ENCODE peak calls at places on chromosomes 2 and 18, in five cellular contexts. I is upper lobe of left lung, Y is HCT116, U is A549, F is heart left ventricle. A is an unnamed sample.

GRCh38 chr18:2758309-2758708 is 88.5 kb upstream of the EMILIN2 start:
- ATAC-seq in Y (no peak), I (no peak), F (no peak), U (no peak), A (no peak)

GRCh38 chr2:210541280-210541902 is 15.0 kb upstream of the CPS1 start:
- ATAC-seq in U (no peak), I (no peak), Y (no peak), F (no peak), A (no peak)

GRCh38 chr2:221581986-221582385 is 9.9 kb upstream of the EPHA4 start:
- ATAC-seq in Y (no peak), U (no peak), I (no peak), F (no peak), A (no peak)

GRCh38 chr2:61688369-61689334 is 150.5 kb upstream of the XPO1 start:
- ATAC-seq in F (no peak), U (no peak), I (no peak), Y (no peak), A (no peak)

GRCh38 chr18:8942021-8942908 is 160.2 kb upstream of the NDUFV2 start:
- ATAC-seq in U (no peak), Y (no peak), F (no peak), I (no peak), A (no peak)

GRCh38 chr2:28004086-28004485 is 113.6 kb downstream of the BABAM2 start:
- ATAC-seq in F (no peak), I (no peak), U (no peak), Y (no peak), A (no peak)

GRCh38 chr2:203444738-203445137 is 90.4 kb downstream of the RAPH1 start:
- ATAC-seq in I (no peak), U (no peak), Y (no peak), F (peak), A (no peak)

GRCh38 chr2:144475044-144475443 is 44.9 kb downstream of the ZEB2 start:
- ATAC-seq in U (no peak), I (no peak), F (no peak), Y (no peak), A (no peak)

GRCh38 chr2:133420748-133421147 is 147.5 kb downstream of the NCKAP5 start:
- ATAC-seq in I (no peak), F (no peak), U (no peak), Y (no peak), A (no peak)

GRCh38 chr2:32611366-32611765 is 16.5 kb upstream of the TTC27 start:
- ATAC-seq in I (no peak), U (no peak), Y (no peak), F (no peak), A (no peak)

GRCh38 chr2:219457784-219458369 is 23.2 kb downstream of the SPEG start:
- ATAC-seq in Y (peak), F (no peak), I (no peak), U (peak), A (no peak)

GRCh38 chr2:101759162-101759561 is 61.7 kb downstream of the MAP4K4 start:
- ATAC-seq in I (peak), U (peak), F (peak), Y (peak), A (peak)

GRCh38 chr2:128868686-128869551 is 550.3 kb upstream of the HS6ST1 start:
- ATAC-seq in F (no peak), Y (no peak), I (no peak), U (no peak), A (no peak)

GRCh38 chr18:25176516-25177042 is 175.4 kb downstream of the ZNF521 start:
- ATAC-seq in F (no peak), I (no peak), U (no peak), Y (no peak), A (no peak)

GRCh38 chr18:2641638-2642037 is 13.9 kb upstream of the SMCHD1 start:
- ATAC-seq in U (no peak), I (peak), Y (no peak), F (no peak), A (no peak)

GRCh38 chr2:99198103-99198841 is 17.3 kb downstream of the MRPL30 start:
- ATAC-seq in I (no peak), F (no peak), U (no peak), Y (no peak), A (no peak)

GRCh38 chr2:151251012-151251411 is 10.7 kb downstream of the RBM43 start:
- ATAC-seq in Y (no peak), U (no peak), I (no peak), F (no peak), A (no peak)

GRCh38 chr2:180328795-180329422 is 321.8 kb upstream of the CWC22 start:
- ATAC-seq in F (no peak), I (no peak), Y (no peak), U (no peak), A (no peak)

GRCh38 chr2:6459138-6459537 is 406.6 kb downstream of the CMPK2 start:
- ATAC-seq in U (no peak), I (no peak), Y (no peak), F (no peak), A (no peak)

GRCh38 chr2:56077352-56077915 is 106.4 kb upstream of the CCDC85A start:
- ATAC-seq in I (no peak), Y (peak), F (no peak), U (no peak), A (no peak)

GRCh38 chr18:13161276-13161899 is 57.2 kb upstream of the LDLRAD4 start:
- ATAC-seq in U (no peak), F (no peak), I (no peak), Y (no peak), A (no peak)

GRCh38 chr18:59549797-59550516 is 147.3 kb downstream of the CCBE1 start:
- ATAC-seq in F (peak), Y (no peak), U (no peak), I (no peak), A (no peak)

GRCh38 chr2:74472945-74473258 is 422 bp upstream of the MRPL53 start:
- ATAC-seq in U (no peak), Y (peak), I (no peak), F (peak), A (peak)

GRCh38 chr2:46964835-46965560 is 49.4 kb upstream of the MCFD2 start:
- ATAC-seq in F (peak), U (no peak), I (no peak), Y (no peak), A (peak)

GRCh38 chr2:218010838-218011616 is 8.2 kb upstream of the TNS1 start:
- ATAC-seq in F (peak), I (no peak), U (peak), Y (peak), A (no peak)

GRCh38 chr2:31287681-31288080 is 53.7 kb downstream of the EHD3 start:
- ATAC-seq in Y (no peak), I (no peak), F (no peak), U (no peak), A (no peak)

GRCh38 chr2:236731767-236732580 is 162.3 kb downstream of the ACKR3 start:
- ATAC-seq in U (peak), F (peak), I (peak), Y (peak), A (peak)

GRCh38 chr2:97906309-97906708 is 89.4 kb downstream of the TMEM131 start:
- ATAC-seq in F (peak), I (no peak), U (no peak), Y (no peak), A (no peak)

GRCh38 chr2:109061736-109062557 is 67.1 kb upstream of the SH3RF3 start:
- ATAC-seq in I (no peak), Y (no peak), F (no peak), U (no peak), A (no peak)

GRCh38 chr2:61949458-61950107 is 44.1 kb downstream of the COMMD1 start:
- ATAC-seq in U (no peak), F (peak), I (no peak), Y (no peak), A (no peak)

GRCh38 chr18:67199993-67200617 is 316.4 kb downstream of the DSEL start:
- ATAC-seq in F (no peak), Y (no peak), U (peak), I (peak), A (no peak)

GRCh38 chr2:125642032-125642431 is 1013.9 kb upstream of the GYPC start:
- ATAC-seq in Y (no peak), I (no peak), F (no peak), U (no peak), A (no peak)

GRCh38 chr2:227856697-227857096 is 14.7 kb upstream of the DAW1 start:
- ATAC-seq in F (no peak), U (no peak), Y (no peak), I (no peak), A (no peak)

GRCh38 chr2:200699310-200699709 is 112.4 kb upstream of the BZW1 start:
- ATAC-seq in I (no peak), Y (no peak), U (no peak), F (no peak), A (no peak)

GRCh38 chr18:505483-506122 is 5.1 kb upstream of the COLEC12 start:
- ATAC-seq in F (peak), Y (no peak), I (no peak), U (no peak), A (no peak)

GRCh38 chr2:31216734-31217133 is 581 bp downstream of the CAPN14 start:
- ATAC-seq in Y (no peak), F (no peak), U (no peak), I (no peak), A (no peak)

GRCh38 chr18:55510809-55511208 is 77.2 kb downstream of the TCF4 start:
- ATAC-seq in U (no peak), I (peak), F (peak), Y (no peak), A (peak)

DNA sequence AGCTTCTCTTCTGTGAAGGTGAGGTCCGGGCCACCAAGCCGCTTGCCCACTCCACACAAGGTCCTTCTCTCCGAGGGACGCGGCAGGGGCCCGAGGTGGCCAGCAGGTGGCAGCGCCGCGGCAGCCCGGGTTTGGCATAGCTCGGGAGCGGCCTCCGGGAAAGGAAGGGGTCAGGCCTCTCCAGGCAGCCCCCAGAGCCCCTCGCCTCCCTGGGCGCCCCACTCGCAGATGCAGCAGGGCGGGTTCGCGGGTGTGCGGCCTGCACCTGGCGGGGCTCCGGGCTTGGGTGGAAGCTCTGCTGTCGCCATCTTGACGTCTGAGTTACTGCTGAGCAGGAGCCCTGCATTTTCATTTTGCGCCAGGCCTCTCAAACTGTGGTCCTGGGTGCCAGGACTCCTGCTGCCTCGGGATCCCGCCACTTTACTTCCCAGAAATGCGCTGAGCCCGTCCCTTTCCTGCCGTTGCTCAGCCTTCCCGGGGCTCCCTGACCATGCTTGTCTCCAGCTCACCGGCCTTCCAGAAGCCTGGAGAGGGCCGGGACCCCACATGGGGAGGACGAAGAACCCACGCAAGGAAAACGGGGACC is 18.6 kb upstream of the NCL start:
- ATAC-seq in Y (peak), U (peak), I (peak), F (peak), A (peak)
- TF ChIP-seq POLR2A in Y (no peak), U (no peak), I (peak), F (no peak), A (peak)

GRCh38 chr18:48410095-48410920 is 1.1 kb upstream of the ZBTB7C start:
- ATAC-seq in F (peak), Y (peak), U (peak), I (peak), A (peak)
- TF ChIP-seq POLR2A in F (no peak), Y (no peak), U (no peak), I (no peak), A (peak)

DNA sequence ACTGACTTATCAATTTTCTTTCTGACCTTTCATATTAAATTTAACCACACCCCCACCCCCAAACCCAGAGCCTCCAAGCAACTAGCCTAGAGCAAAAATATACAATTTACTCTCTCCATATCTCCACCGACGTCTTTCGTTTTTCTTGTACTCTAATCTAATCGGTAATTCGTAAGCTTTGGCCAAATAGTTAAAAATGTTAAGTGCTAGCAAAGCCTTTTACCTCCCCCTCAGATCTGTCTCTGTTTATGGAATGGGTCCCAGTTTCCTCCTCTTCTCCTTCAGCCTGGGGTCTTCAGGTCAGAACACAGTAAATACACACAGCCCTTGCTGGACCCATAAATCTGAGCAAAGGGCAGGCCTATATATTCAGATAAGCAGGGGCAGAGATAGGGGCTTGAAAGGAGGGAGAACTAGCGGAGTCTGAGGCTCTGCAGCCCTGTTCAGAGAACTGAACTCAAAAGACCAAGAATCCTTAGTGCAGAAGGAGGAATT is 267.4 kb downstream of the MEIS1 start:
- ATAC-seq in F (no peak), Y (no peak), I (no peak), U (no peak), A (no peak)
- TF ChIP-seq POLR2A in F (no peak), Y (no peak), I (no peak), U (no peak), A (no peak)

GRCh38 chr2:241891315-241891987 is 21.9 kb downstream of the RTP5 start:
- ATAC-seq in F (no peak), Y (no peak), U (no peak), I (no peak), A (no peak)
- TF ChIP-seq POLR2A in F (no peak), Y (no peak), U (no peak), I (no peak), A (no peak)

DNA sequence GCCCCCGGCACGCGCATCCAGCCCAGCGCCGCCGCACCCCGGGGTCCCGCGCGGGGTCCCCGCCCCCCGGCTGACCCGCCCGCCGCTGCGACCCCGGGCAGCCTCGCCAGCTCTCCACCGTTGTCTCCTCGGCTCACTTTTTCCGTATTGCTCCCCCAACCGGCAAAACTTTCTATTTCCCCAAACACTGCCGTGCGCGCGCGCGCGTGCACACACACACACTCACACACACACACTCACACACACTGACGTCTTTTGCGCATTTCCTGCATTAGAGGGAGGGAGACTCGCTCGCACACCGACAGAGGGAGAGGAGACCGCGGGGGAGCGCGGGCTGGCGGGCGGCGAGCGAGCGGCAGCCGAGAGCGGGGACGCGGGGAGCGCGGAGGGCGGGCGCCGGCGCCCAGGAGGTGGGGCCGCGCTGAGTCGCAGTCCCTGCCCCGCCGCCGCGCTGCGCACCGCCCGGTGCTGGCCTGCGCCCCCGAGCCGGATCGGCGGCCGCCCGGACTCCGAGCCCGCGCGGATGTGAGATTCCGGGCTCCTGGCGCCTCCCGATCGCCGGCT is 542 bp upstream of the PRKCE start:
- ATAC-seq in F (peak), Y (peak), U (peak), I (peak), A (peak)
- TF ChIP-seq POLR2A in F (no peak), Y (peak), U (peak), I (peak), A (peak)

GRCh38 chr2:158457826-158458616 is 1.3 kb downstream of the PKP4 start:
- ATAC-seq in U (peak), Y (peak), I (peak), F (peak), A (peak)
- TF ChIP-seq POLR2A in U (peak), Y (no peak), I (peak), F (no peak), A (peak)

GRCh38 chr2:126893153-126893552 is 5.5 kb upstream of the TEX51 start:
- ATAC-seq in Y (no peak), F (no peak), U (no peak), I (no peak), A (no peak)

GRCh38 chr2:126894585-126895182 is 4.0 kb upstream of the TEX51 start:
- ATAC-seq in U (no peak), Y (no peak), F (no peak), I (no peak), A (no peak)

GRCh38 chr2:126895336-126895735 is 3.4 kb upstream of the TEX51 start:
- ATAC-seq in U (no peak), F (no peak), Y (no peak), I (no peak), A (no peak)

GRCh38 chr2:126893606-126894005 is 5.1 kb upstream of the TEX51 start:
- ATAC-seq in I (no peak), F (no peak), U (no peak), Y (no peak), A (no peak)

GRCh38 chr2:126894082-126894481 is 4.6 kb upstream of the TEX51 start:
- ATAC-seq in U (no peak), Y (no peak), F (no peak), I (no peak), A (no peak)
- TF ChIP-seq POLR2A in U (no peak), Y (no peak), F (no peak), I (no peak), A (no peak)

DNA sequence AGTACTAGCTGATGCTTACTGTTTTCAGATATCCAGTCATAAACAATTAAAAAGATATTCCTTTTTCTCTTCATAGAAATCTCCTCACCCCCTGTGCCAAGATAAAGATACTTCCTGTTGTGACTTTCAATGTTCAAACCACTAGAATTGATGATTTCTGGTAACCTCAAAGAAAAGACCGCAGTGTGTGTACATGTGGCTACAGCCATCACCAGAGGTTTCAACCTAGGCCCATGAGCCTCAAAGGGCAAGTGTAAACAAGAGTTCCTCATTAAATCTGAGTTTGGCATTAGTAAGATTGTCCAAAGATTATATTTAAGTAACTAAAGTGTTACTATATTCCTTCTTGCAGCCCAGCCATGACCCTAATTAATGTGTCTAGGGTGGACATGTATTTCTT is 382.9 kb downstream of the LNPK start:
- ATAC-seq in F (no peak), U (no peak), Y (no peak), I (no peak), A (no peak)
- TF ChIP-seq POLR2A in F (no peak), U (no peak), Y (no peak), I (no peak), A (no peak)

DNA sequence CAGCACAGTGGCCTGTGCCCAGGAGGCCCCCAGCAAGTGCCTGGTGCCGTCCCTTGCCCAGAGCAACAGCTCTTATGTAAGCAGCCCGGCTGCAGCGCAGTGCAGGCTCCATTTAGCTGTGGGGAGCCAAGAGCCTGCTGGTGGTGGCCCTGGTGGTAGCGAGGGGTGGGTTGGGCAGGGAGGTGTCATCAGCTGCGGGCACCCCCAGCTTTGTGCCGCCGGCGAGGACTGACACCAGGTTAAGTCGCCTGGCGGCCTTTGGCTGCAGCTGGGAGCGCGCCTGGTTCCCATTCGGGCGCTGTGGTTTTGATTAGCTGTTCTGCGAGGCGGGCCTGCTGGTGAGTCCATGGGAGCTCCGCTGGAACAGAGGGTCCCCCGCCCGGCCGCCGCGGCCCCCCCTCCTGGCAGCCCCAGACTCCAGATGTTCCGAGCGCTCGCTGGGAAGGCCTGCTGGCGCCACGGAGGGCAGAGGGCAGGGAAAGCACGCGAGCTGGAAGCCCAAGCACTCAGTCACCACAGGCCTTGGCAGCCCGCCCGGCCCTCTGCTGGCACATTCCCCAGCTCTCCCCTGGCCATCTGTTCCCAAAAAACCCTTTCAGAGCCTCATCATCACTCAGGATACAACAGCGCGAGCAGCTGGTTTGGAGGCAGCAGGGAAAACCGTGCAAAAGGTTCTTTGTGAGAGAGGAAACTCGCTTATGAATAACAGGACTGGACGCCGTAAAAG is 18.4 kb downstream of the ATOH8 start:
- ATAC-seq in Y (peak), I (peak), U (peak), F (peak), A (peak)
- TF ChIP-seq POLR2A in Y (no peak), I (no peak), U (no peak), F (no peak), A (no peak)

A was measured in gastroesophageal sphincter.